ENCODE peak calls at places on chromosomes 4 and X, in eight cellular contexts. One of them, this sample, is unnamed.
A peak's percentile ranks its signal among the peaks of the same experiment; 100 is the strongest.

GRCh38 chrX:132017431-132018185 is 5.5 kb upstream of the STK26 start:
- DNase-seq in ascending aorta: no peak
- DNase-seq in OCI-LY7: peak; percentile 40
- DNase-seq in heart right ventricle: no peak
- DNase-seq in fibroblast of pulmonary artery: no peak
- DNase-seq in endothelial cell: no peak
- DNase-seq in psoas muscle: no peak
- DNase-seq in GM12865: no peak
- DNase-seq in this sample: no peak

GRCh38 chr4:66927937-66928336 is 617.4 kb downstream of the CENPC start:
- DNase-seq in ascending aorta: no peak
- DNase-seq in OCI-LY7: no peak
- DNase-seq in heart right ventricle: no peak
- DNase-seq in fibroblast of pulmonary artery: no peak
- DNase-seq in endothelial cell: no peak
- DNase-seq in psoas muscle: no peak
- DNase-seq in GM12865: no peak
- DNase-seq in this sample: no peak

GRCh38 chr4:145734051-145734450 is 54.1 kb downstream of the C4orf51 start:
- DNase-seq in ascending aorta: no peak
- DNase-seq in OCI-LY7: no peak
- DNase-seq in heart right ventricle: no peak
- DNase-seq in fibroblast of pulmonary artery: peak; percentile 17
- DNase-seq in endothelial cell: no peak
- DNase-seq in psoas muscle: no peak
- DNase-seq in GM12865: no peak
- DNase-seq in this sample: no peak

GRCh38 chr4:85514783-85515182 is 39.8 kb downstream of the ARHGAP24 start:
- DNase-seq in ascending aorta: no peak
- DNase-seq in OCI-LY7: no peak
- DNase-seq in heart right ventricle: no peak
- DNase-seq in fibroblast of pulmonary artery: no peak
- DNase-seq in endothelial cell: no peak
- DNase-seq in psoas muscle: no peak
- DNase-seq in GM12865: no peak
- DNase-seq in this sample: no peak

GRCh38 chr4:144411119-144411518 is 234.8 kb upstream of the HHIP start:
- DNase-seq in ascending aorta: no peak
- DNase-seq in OCI-LY7: no peak
- DNase-seq in heart right ventricle: no peak
- DNase-seq in fibroblast of pulmonary artery: no peak
- DNase-seq in endothelial cell: no peak
- DNase-seq in psoas muscle: no peak
- DNase-seq in GM12865: peak; percentile 24
- DNase-seq in this sample: no peak

GRCh38 chrX:82748901-82749505 is 759.1 kb upstream of the POU3F4 start:
- DNase-seq in ascending aorta: no peak
- DNase-seq in OCI-LY7: no peak
- DNase-seq in heart right ventricle: no peak
- DNase-seq in fibroblast of pulmonary artery: no peak
- DNase-seq in endothelial cell: no peak
- DNase-seq in psoas muscle: no peak
- DNase-seq in GM12865: no peak
- DNase-seq in this sample: no peak

GRCh38 chr4:128639586-128640270 is 169.8 kb upstream of the JADE1 start:
- DNase-seq in ascending aorta: no peak
- DNase-seq in OCI-LY7: no peak
- DNase-seq in heart right ventricle: no peak
- DNase-seq in fibroblast of pulmonary artery: peak; percentile 7
- DNase-seq in endothelial cell: no peak
- DNase-seq in psoas muscle: no peak
- DNase-seq in GM12865: no peak
- DNase-seq in this sample: no peak

GRCh38 chr4:183171484-183172267 is 72.6 kb downstream of the WWC2 start:
- DNase-seq in ascending aorta: no peak
- DNase-seq in OCI-LY7: no peak
- DNase-seq in heart right ventricle: no peak
- DNase-seq in fibroblast of pulmonary artery: no peak
- DNase-seq in endothelial cell: no peak
- DNase-seq in psoas muscle: no peak
- DNase-seq in GM12865: no peak
- DNase-seq in this sample: no peak

GRCh38 chr4:22391548-22391947 is 124.3 kb downstream of the ADGRA3 start:
- DNase-seq in ascending aorta: no peak
- DNase-seq in OCI-LY7: no peak
- DNase-seq in heart right ventricle: no peak
- DNase-seq in fibroblast of pulmonary artery: peak; percentile 32
- DNase-seq in endothelial cell: no peak
- DNase-seq in psoas muscle: no peak
- DNase-seq in GM12865: no peak
- DNase-seq in this sample: no peak

GRCh38 chr4:39037491-39037825 is 5.2 kb upstream of the TMEM156 start:
- DNase-seq in ascending aorta: no peak
- DNase-seq in OCI-LY7: peak; percentile 23
- DNase-seq in heart right ventricle: no peak
- DNase-seq in fibroblast of pulmonary artery: peak; percentile 40
- DNase-seq in endothelial cell: no peak
- DNase-seq in psoas muscle: no peak
- DNase-seq in GM12865: peak; percentile 57
- DNase-seq in this sample: no peak

GRCh38 chr4:5019274-5019673 is at the start of gene CYTL1:
- DNase-seq in ascending aorta: no peak
- DNase-seq in OCI-LY7: no peak
- DNase-seq in heart right ventricle: no peak
- DNase-seq in fibroblast of pulmonary artery: no peak
- DNase-seq in endothelial cell: no peak
- DNase-seq in psoas muscle: no peak
- DNase-seq in GM12865: no peak
- DNase-seq in this sample: no peak

GRCh38 chr4:22003878-22004277 is 55.3 kb upstream of the KCNIP4 start:
- DNase-seq in ascending aorta: no peak
- DNase-seq in OCI-LY7: no peak
- DNase-seq in heart right ventricle: no peak
- DNase-seq in fibroblast of pulmonary artery: no peak
- DNase-seq in endothelial cell: no peak
- DNase-seq in psoas muscle: no peak
- DNase-seq in GM12865: no peak
- DNase-seq in this sample: no peak

GRCh38 chr4:55395218-55395528 is 584 bp upstream of the TMEM165 start:
- DNase-seq in ascending aorta: no peak
- DNase-seq in OCI-LY7: no peak
- DNase-seq in heart right ventricle: no peak
- DNase-seq in fibroblast of pulmonary artery: no peak
- DNase-seq in endothelial cell: no peak
- DNase-seq in psoas muscle: no peak
- DNase-seq in GM12865: no peak
- DNase-seq in this sample: no peak

GRCh38 chr4:158172196-158172557 is 648 bp downstream of the GASK1B start:
- DNase-seq in ascending aorta: no peak
- DNase-seq in OCI-LY7: no peak
- DNase-seq in heart right ventricle: no peak
- DNase-seq in fibroblast of pulmonary artery: peak; percentile 65
- DNase-seq in endothelial cell: no peak
- DNase-seq in psoas muscle: no peak
- DNase-seq in GM12865: no peak
- DNase-seq in this sample: no peak

GRCh38 chr4:158169931-158170690 is 2.7 kb downstream of the GASK1B start:
- DNase-seq in ascending aorta: no peak
- DNase-seq in OCI-LY7: no peak
- DNase-seq in heart right ventricle: no peak
- DNase-seq in fibroblast of pulmonary artery: peak; percentile 57
- DNase-seq in endothelial cell: no peak
- DNase-seq in psoas muscle: no peak
- DNase-seq in GM12865: no peak
- DNase-seq in this sample: no peak

GRCh38 chr4:158169516-158169915 is 3.3 kb downstream of the GASK1B start:
- DNase-seq in ascending aorta: no peak
- DNase-seq in OCI-LY7: no peak
- DNase-seq in heart right ventricle: no peak
- DNase-seq in fibroblast of pulmonary artery: no peak
- DNase-seq in endothelial cell: no peak
- DNase-seq in psoas muscle: no peak
- DNase-seq in GM12865: no peak
- DNase-seq in this sample: no peak

GRCh38 chr4:158171456-158171790 is 1.4 kb downstream of the GASK1B start:
- DNase-seq in ascending aorta: no peak
- DNase-seq in OCI-LY7: no peak
- DNase-seq in heart right ventricle: no peak
- DNase-seq in fibroblast of pulmonary artery: no peak
- DNase-seq in endothelial cell: no peak
- DNase-seq in psoas muscle: no peak
- DNase-seq in GM12865: no peak
- DNase-seq in this sample: no peak

GRCh38 chr4:158170691-158171455 is 2.0 kb downstream of the GASK1B start:
- DNase-seq in ascending aorta: peak; percentile 91
- DNase-seq in OCI-LY7: no peak
- DNase-seq in heart right ventricle: peak; percentile 84
- DNase-seq in fibroblast of pulmonary artery: peak; percentile 60
- DNase-seq in endothelial cell: no peak
- DNase-seq in psoas muscle: peak; percentile 80
- DNase-seq in GM12865: peak; percentile 9
- DNase-seq in this sample: peak; percentile 29
- TF ChIP-seq CTCF in ascending aorta: peak; percentile 79
- TF ChIP-seq CTCF in OCI-LY7: peak; percentile 55
- TF ChIP-seq CTCF in heart right ventricle: peak; percentile 73
- TF ChIP-seq CTCF in fibroblast of pulmonary artery: peak; percentile 38
- TF ChIP-seq CTCF in endothelial cell: peak; percentile 74
- TF ChIP-seq CTCF in psoas muscle: peak; percentile 48
- TF ChIP-seq CTCF in GM12865: peak; percentile 31
- TF ChIP-seq CTCF in this sample: peak; percentile 29

DNA sequence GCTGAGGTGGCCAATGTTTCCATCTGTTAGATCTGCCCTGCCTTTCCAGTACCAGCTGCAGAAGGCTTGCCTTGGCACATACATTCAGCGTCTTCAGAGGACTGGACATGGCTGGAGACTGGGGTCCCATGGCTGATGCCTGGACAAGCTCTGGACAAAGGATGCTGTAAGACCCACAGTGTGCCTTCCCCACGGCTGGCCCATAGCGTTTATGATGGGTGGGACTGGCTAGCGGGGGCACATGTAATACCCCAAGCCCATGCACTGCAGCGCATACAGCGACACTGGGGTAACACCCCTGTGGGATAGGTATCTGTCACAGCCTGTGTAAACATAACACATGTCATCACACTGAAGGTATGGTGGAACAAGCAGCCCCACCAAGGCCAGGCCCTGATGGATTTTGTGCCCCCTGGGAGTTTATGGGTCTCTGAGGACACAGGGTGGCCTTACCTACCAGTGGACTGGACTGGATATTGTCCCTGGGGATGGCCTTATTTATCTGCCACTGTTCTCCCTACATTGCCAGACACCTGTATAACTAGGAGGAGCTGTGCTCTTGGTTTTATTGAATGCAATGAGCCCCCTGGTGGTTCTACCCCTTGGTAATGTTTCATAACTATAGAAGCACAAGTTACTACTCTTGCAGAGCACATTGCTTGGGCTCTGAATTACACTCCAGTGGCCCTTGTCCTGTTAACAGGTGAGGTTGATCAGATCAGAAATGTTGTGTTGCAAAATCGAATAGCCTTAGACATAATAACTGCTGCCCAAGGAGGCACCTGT is 34.3 kb upstream of the TACR3 start:
- DNase-seq in ascending aorta: no peak
- DNase-seq in OCI-LY7: no peak
- DNase-seq in heart right ventricle: no peak
- DNase-seq in fibroblast of pulmonary artery: no peak
- DNase-seq in endothelial cell: no peak
- DNase-seq in psoas muscle: no peak
- DNase-seq in GM12865: no peak
- DNase-seq in this sample: no peak
- TF ChIP-seq CTCF in ascending aorta: no peak
- TF ChIP-seq CTCF in OCI-LY7: no peak
- TF ChIP-seq CTCF in heart right ventricle: no peak
- TF ChIP-seq CTCF in fibroblast of pulmonary artery: no peak
- TF ChIP-seq CTCF in endothelial cell: no peak
- TF ChIP-seq CTCF in psoas muscle: no peak
- TF ChIP-seq CTCF in GM12865: no peak
- TF ChIP-seq CTCF in this sample: no peak

GRCh38 chr4:142715727-142716126 is 130.4 kb downstream of the INPP4B start:
- DNase-seq in ascending aorta: no peak
- DNase-seq in OCI-LY7: no peak
- DNase-seq in heart right ventricle: no peak
- DNase-seq in fibroblast of pulmonary artery: no peak
- DNase-seq in endothelial cell: no peak
- DNase-seq in psoas muscle: no peak
- DNase-seq in GM12865: no peak
- DNase-seq in this sample: no peak

GRCh38 chr4:142719854-142720541 is 126.1 kb downstream of the INPP4B start:
- DNase-seq in ascending aorta: no peak
- DNase-seq in OCI-LY7: peak; percentile 5
- DNase-seq in heart right ventricle: no peak
- DNase-seq in fibroblast of pulmonary artery: peak; percentile 50
- DNase-seq in endothelial cell: no peak
- DNase-seq in psoas muscle: no peak
- DNase-seq in GM12865: peak; percentile 12
- DNase-seq in this sample: peak; percentile 15

GRCh38 chr4:142718981-142719380 is 127.1 kb downstream of the INPP4B start:
- DNase-seq in ascending aorta: no peak
- DNase-seq in OCI-LY7: no peak
- DNase-seq in heart right ventricle: no peak
- DNase-seq in fibroblast of pulmonary artery: no peak
- DNase-seq in endothelial cell: no peak
- DNase-seq in psoas muscle: no peak
- DNase-seq in GM12865: no peak
- DNase-seq in this sample: no peak

GRCh38 chr4:142727152-142727551 is 118.9 kb downstream of the INPP4B start:
- DNase-seq in ascending aorta: no peak
- DNase-seq in OCI-LY7: no peak
- DNase-seq in heart right ventricle: no peak
- DNase-seq in fibroblast of pulmonary artery: no peak
- DNase-seq in endothelial cell: no peak
- DNase-seq in psoas muscle: no peak
- DNase-seq in GM12865: no peak
- DNase-seq in this sample: no peak

DNA sequence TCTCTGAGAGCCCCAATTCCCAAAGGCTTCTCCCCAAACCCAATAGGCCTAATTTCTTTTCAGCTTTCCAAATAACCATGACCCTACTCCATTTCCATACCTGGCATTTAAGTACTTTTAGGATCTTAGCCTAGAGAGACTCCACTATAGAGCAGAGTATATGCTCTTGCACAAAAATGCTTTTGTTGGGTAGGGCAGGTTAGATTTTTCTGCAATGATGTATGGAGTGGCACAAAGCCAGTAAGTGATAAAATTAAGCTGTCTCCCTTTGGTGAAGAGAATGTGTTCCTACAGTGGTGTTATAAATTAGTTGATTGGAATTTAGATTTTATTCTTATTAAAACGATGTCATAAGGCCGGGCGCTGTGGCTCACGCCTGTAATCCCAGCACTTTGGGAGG is 124.9 kb downstream of the INPP4B start:
- DNase-seq in ascending aorta: no peak
- DNase-seq in OCI-LY7: no peak
- DNase-seq in heart right ventricle: no peak
- DNase-seq in fibroblast of pulmonary artery: peak; percentile 21
- DNase-seq in endothelial cell: no peak
- DNase-seq in psoas muscle: no peak
- DNase-seq in GM12865: no peak
- DNase-seq in this sample: no peak
- TF ChIP-seq CTCF in ascending aorta: no peak
- TF ChIP-seq CTCF in OCI-LY7: no peak
- TF ChIP-seq CTCF in heart right ventricle: no peak
- TF ChIP-seq CTCF in fibroblast of pulmonary artery: no peak
- TF ChIP-seq CTCF in endothelial cell: no peak
- TF ChIP-seq CTCF in psoas muscle: no peak
- TF ChIP-seq CTCF in GM12865: no peak
- TF ChIP-seq CTCF in this sample: no peak

GRCh38 chrX:125132274-125132673 is 187.4 kb upstream of the TEX13C start:
- DNase-seq in ascending aorta: no peak
- DNase-seq in OCI-LY7: peak; percentile 28
- DNase-seq in heart right ventricle: no peak
- DNase-seq in fibroblast of pulmonary artery: no peak
- DNase-seq in endothelial cell: no peak
- DNase-seq in psoas muscle: no peak
- DNase-seq in GM12865: peak; percentile 7
- DNase-seq in this sample: peak; percentile 6
- TF ChIP-seq CTCF in ascending aorta: peak; percentile 9
- TF ChIP-seq CTCF in OCI-LY7: peak; percentile 76
- TF ChIP-seq CTCF in heart right ventricle: no peak
- TF ChIP-seq CTCF in fibroblast of pulmonary artery: no peak
- TF ChIP-seq CTCF in endothelial cell: peak; percentile 51
- TF ChIP-seq CTCF in psoas muscle: no peak
- TF ChIP-seq CTCF in GM12865: peak; percentile 34
- TF ChIP-seq CTCF in this sample: peak; percentile 33